ENCODE peak calls at places on chromosomes 4 and X, in ten cellular contexts. Q, B, U, A, C, N, K, L, T and H are unnamed samples.

GRCh38 chrX:152798945-152799344 is 29.5 kb upstream of the MAGEA6 start:
- DNase-seq in L (no peak), T (no peak), N (no peak), B (no peak), C (no peak), Q (no peak), A (no peak), U (no peak), K (no peak), H (no peak)

GRCh38 chr4:151407466-151408379 is 1.3 kb upstream of the FHIP1A start:
- DNase-seq in U (peak), K (peak), T (peak), Q (no peak), N (peak), A (peak), L (peak), C (no peak), B (no peak), H (no peak)

GRCh38 chr4:21991050-21991449 is 42.5 kb upstream of the KCNIP4 start:
- DNase-seq in L (no peak), N (no peak), K (no peak), T (peak), C (peak), U (no peak), A (no peak), B (no peak), Q (no peak), H (no peak)

GRCh38 chr4:39085891-39086290 is 23.9 kb downstream of the KLHL5 start:
- DNase-seq in N (no peak), T (peak), K (no peak), C (peak), A (no peak), L (no peak), U (no peak), Q (no peak), B (no peak), H (no peak)

GRCh38 chrX:112218388-112218787 is 135.8 kb upstream of the TRPC5 start:
- DNase-seq in C (no peak), K (no peak), T (no peak), L (no peak), Q (no peak), B (no peak), A (no peak), U (no peak), N (no peak), H (no peak)

GRCh38 chrX:10165580-10166247 is 8.9 kb downstream of the CLCN4 start:
- DNase-seq in B (no peak), N (no peak), U (no peak), K (no peak), A (no peak), L (no peak), C (peak), Q (no peak), T (no peak), H (no peak)

GRCh38 chrX:19810809-19811208 is 76.6 kb downstream of the SH3KBP1 start:
- DNase-seq in B (no peak), T (no peak), N (no peak), L (peak), U (no peak), A (no peak), K (no peak), C (peak), Q (no peak), H (no peak)

GRCh38 chr4:26819478-26819877 is 41.2 kb upstream of the STIM2 start:
- DNase-seq in A (no peak), L (peak), U (no peak), B (no peak), T (no peak), N (no peak), Q (no peak), K (no peak), C (no peak), H (no peak)

GRCh38 chrX:78652971-78653822 is 5.9 kb downstream of the RTL3 start:
- DNase-seq in N (no peak), A (no peak), T (peak), B (no peak), C (peak), L (peak), K (no peak), U (no peak), Q (no peak), H (peak)

GRCh38 chrX:119654112-119654531 is 38.8 kb downstream of the SEPTIN6 start:
- DNase-seq in B (no peak), C (peak), Q (no peak), T (peak), U (no peak), A (no peak), K (no peak), N (no peak), L (no peak), H (no peak)

GRCh38 chr4:169914871-169915270 is 111.3 kb downstream of the MFAP3L start:
- DNase-seq in B (no peak), T (no peak), K (no peak), A (no peak), L (no peak), C (no peak), U (no peak), N (no peak), Q (no peak), H (no peak)

GRCh38 chrX:12987900-12988594 is 13.1 kb downstream of the TMSB4X start:
- DNase-seq in B (no peak), C (no peak), U (no peak), N (no peak), L (no peak), K (no peak), A (no peak), T (no peak), Q (no peak), H (no peak)

GRCh38 chr4:174156239-174156826 is 127.1 kb downstream of the FBXO8 start:
- DNase-seq in T (peak), Q (no peak), C (peak), L (peak), U (no peak), A (no peak), B (peak), N (no peak), K (no peak), H (no peak)

GRCh38 chrX:110180928-110181310 is 137.0 kb downstream of the AMMECR1 start:
- DNase-seq in C (no peak), N (no peak), T (peak), B (no peak), K (no peak), L (no peak), A (no peak), Q (no peak), U (no peak), H (no peak)